ENCODE peak calls at places on chromosomes 16 and 17, in six cellular contexts. One of them, this sample, is unnamed.

GRCh38 chr17:41539071-41539492 is 11.0 kb upstream of the KRT19 start:
- DNase-seq in RPMI7951: no peak
- DNase-seq in stimulated activated CD4-positive, alpha-beta T cell treated with anti-CD3 and anti-CD28 coated beads, Interleukin-4, amount 100 ng/mL, for 1 hour: no peak
- DNase-seq in astrocyte of the hippocampus: peak; percentile 55
- DNase-seq in ELR: no peak
- DNase-seq in A549: no peak
- DNase-seq in this sample: no peak

GRCh38 chr16:53714080-53715050 is 10.4 kb downstream of the FTO start:
- DNase-seq in RPMI7951: no peak
- DNase-seq in stimulated activated CD4-positive, alpha-beta T cell treated with anti-CD3 and anti-CD28 coated beads, Interleukin-4, amount 100 ng/mL, for 1 hour: no peak
- DNase-seq in astrocyte of the hippocampus: no peak
- DNase-seq in ELR: no peak
- DNase-seq in A549: no peak
- DNase-seq in this sample: no peak

GRCh38 chr16:29662729-29663019 is 373 bp upstream of the SPN start:
- DNase-seq in RPMI7951: no peak
- DNase-seq in stimulated activated CD4-positive, alpha-beta T cell treated with anti-CD3 and anti-CD28 coated beads, Interleukin-4, amount 100 ng/mL, for 1 hour: no peak
- DNase-seq in astrocyte of the hippocampus: no peak
- DNase-seq in ELR: no peak
- DNase-seq in A549: no peak
- DNase-seq in this sample: no peak

GRCh38 chr17:71325886-71326285 is 794.9 kb upstream of the SOX9 start:
- DNase-seq in RPMI7951: no peak
- DNase-seq in stimulated activated CD4-positive, alpha-beta T cell treated with anti-CD3 and anti-CD28 coated beads, Interleukin-4, amount 100 ng/mL, for 1 hour: no peak
- DNase-seq in astrocyte of the hippocampus: no peak
- DNase-seq in ELR: no peak
- DNase-seq in A549: no peak
- DNase-seq in this sample: no peak

GRCh38 chr17:1474402-1475189 is 17.9 kb downstream of the MYO1C start:
- DNase-seq in RPMI7951: no peak
- DNase-seq in stimulated activated CD4-positive, alpha-beta T cell treated with anti-CD3 and anti-CD28 coated beads, Interleukin-4, amount 100 ng/mL, for 1 hour: no peak
- DNase-seq in astrocyte of the hippocampus: no peak
- DNase-seq in ELR: no peak
- DNase-seq in A549: no peak
- DNase-seq in this sample: no peak

GRCh38 chr16:3017806-3018506 is at the start of gene CLDN6:
- DNase-seq in RPMI7951: no peak
- DNase-seq in stimulated activated CD4-positive, alpha-beta T cell treated with anti-CD3 and anti-CD28 coated beads, Interleukin-4, amount 100 ng/mL, for 1 hour: peak; percentile 39
- DNase-seq in astrocyte of the hippocampus: peak; percentile 76
- DNase-seq in ELR: no peak
- DNase-seq in A549: no peak
- DNase-seq in this sample: no peak

GRCh38 chr16:25264599-25264998 is 7.0 kb upstream of the ZKSCAN2 start:
- DNase-seq in RPMI7951: peak; percentile 20
- DNase-seq in stimulated activated CD4-positive, alpha-beta T cell treated with anti-CD3 and anti-CD28 coated beads, Interleukin-4, amount 100 ng/mL, for 1 hour: no peak
- DNase-seq in astrocyte of the hippocampus: peak; percentile 47
- DNase-seq in ELR: peak; percentile 20
- DNase-seq in A549: no peak
- DNase-seq in this sample: no peak

GRCh38 chr17:8071496-8071895 is 16.0 kb downstream of the ALOX12B start:
- DNase-seq in RPMI7951: no peak
- DNase-seq in stimulated activated CD4-positive, alpha-beta T cell treated with anti-CD3 and anti-CD28 coated beads, Interleukin-4, amount 100 ng/mL, for 1 hour: no peak
- DNase-seq in astrocyte of the hippocampus: no peak
- DNase-seq in ELR: no peak
- DNase-seq in A549: no peak
- DNase-seq in this sample: no peak

GRCh38 chr17:28347261-28347891 is 10.0 kb downstream of the POLDIP2 start:
- DNase-seq in RPMI7951: peak; percentile 91
- DNase-seq in stimulated activated CD4-positive, alpha-beta T cell treated with anti-CD3 and anti-CD28 coated beads, Interleukin-4, amount 100 ng/mL, for 1 hour: no peak
- DNase-seq in astrocyte of the hippocampus: peak; percentile 96
- DNase-seq in ELR: peak; percentile 97
- DNase-seq in A549: no peak
- DNase-seq in this sample: no peak

GRCh38 chr16:50395763-50396710 is 27.2 kb upstream of the BRD7 start:
- DNase-seq in RPMI7951: no peak
- DNase-seq in stimulated activated CD4-positive, alpha-beta T cell treated with anti-CD3 and anti-CD28 coated beads, Interleukin-4, amount 100 ng/mL, for 1 hour: peak; percentile 13
- DNase-seq in astrocyte of the hippocampus: no peak
- DNase-seq in ELR: no peak
- DNase-seq in A549: no peak
- DNase-seq in this sample: peak; percentile 19

This sample was measured in activated naive CD4-positive, alpha-beta T cell treated with anti-CD3 and anti-CD28 coated beads, Interleukin-2, amount 50 U/mL, for 16 hours.